ENCODE peak calls at places on chromosome 2, in seven cellular contexts. G is breast epithelium, F is HepG2, X is upper lobe of left lung, R is endothelial cell of umbilical vein, D is suprapubic skin, O is HCT116. K is an unnamed sample.

GRCh38 chr2:239955989-239956817 is 68.9 kb downstream of the NDUFA10 start:
- DNase-seq in G (no peak), F (no peak), X (no peak), R (no peak), D (no peak), O (no peak), K (no peak)

GRCh38 chr2:61510674-61511671 is 27.2 kb downstream of the XPO1 start:
- DNase-seq in G (no peak), F (no peak), X (no peak), R (no peak), D (no peak), O (no peak), K (no peak)

GRCh38 chr2:120511546-120512320 is 165.8 kb downstream of the INHBB start:
- DNase-seq in G (peak), F (no peak), X (peak), R (no peak), D (no peak), O (no peak), K (no peak)

GRCh38 chr2:145807978-145808377 is 1288.1 kb upstream of the ZEB2 start:
- DNase-seq in G (no peak), F (no peak), X (no peak), R (no peak), D (no peak), O (no peak), K (no peak)

GRCh38 chr2:142687075-142687474 is 190.4 kb upstream of the KYNU start:
- DNase-seq in G (no peak), F (no peak), X (no peak), R (no peak), D (no peak), O (no peak), K (no peak)

GRCh38 chr2:9721346-9721745 is 90.5 kb upstream of the YWHAQ start:
- DNase-seq in G (no peak), F (no peak), X (no peak), R (no peak), D (no peak), O (no peak), K (no peak)

GRCh38 chr2:233082934-233083755 is 23.0 kb downstream of the INPP5D start:
- DNase-seq in G (no peak), F (no peak), X (no peak), R (peak), D (no peak), O (no peak), K (no peak)

GRCh38 chr2:182822733-182823132 is 43.7 kb downstream of the FRZB start:
- DNase-seq in G (no peak), F (no peak), X (no peak), R (no peak), D (no peak), O (no peak), K (no peak)

GRCh38 chr2:219560037-219560892 is 11.1 kb downstream of the OBSL1 start:
- DNase-seq in G (no peak), F (no peak), X (peak), R (no peak), D (no peak), O (no peak), K (no peak)

GRCh38 chr2:70918016-70918415 is 17.7 kb upstream of the ATP6V1B1 start:
- DNase-seq in G (no peak), F (no peak), X (no peak), R (no peak), D (peak), O (no peak), K (no peak)

GRCh38 chr2:196808281-196808680 is 874 bp downstream of the C2orf66 start:
- DNase-seq in G (no peak), F (no peak), X (no peak), R (peak), D (no peak), O (no peak), K (no peak)

GRCh38 chr2:76427447-76427846 is 716.7 kb upstream of the GCFC2 start:
- DNase-seq in G (no peak), F (no peak), X (no peak), R (no peak), D (no peak), O (no peak), K (no peak)

GRCh38 chr2:126916744-126917143 is 18.1 kb downstream of the TEX51 start:
- DNase-seq in G (no peak), F (no peak), X (no peak), R (no peak), D (no peak), O (no peak), K (no peak)

GRCh38 chr2:59301466-59302402 is 1060.6 kb upstream of the FANCL start:
- DNase-seq in G (peak), F (peak), X (no peak), R (peak), D (no peak), O (peak), K (peak)

GRCh38 chr2:109238580-109238979 is 109.6 kb downstream of the SH3RF3 start:
- DNase-seq in G (peak), F (no peak), X (no peak), R (peak), D (peak), O (no peak), K (no peak)

GRCh38 chr2:119723784-119724467 is 35.8 kb upstream of the PTPN4 start:
- DNase-seq in G (no peak), F (peak), X (no peak), R (no peak), D (no peak), O (no peak), K (no peak)

GRCh38 chr2:43169091-43169936 is 57.1 kb downstream of the ZFP36L2 start:
- DNase-seq in G (peak), F (no peak), X (no peak), R (no peak), D (no peak), O (no peak), K (peak)

GRCh38 chr2:218266316-218266979 is 3.5 kb downstream of the AAMP start:
- DNase-seq in G (no peak), F (no peak), X (no peak), R (no peak), D (no peak), O (no peak), K (no peak)

GRCh38 chr2:126227250-126227649 is 428.7 kb upstream of the GYPC start:
- DNase-seq in G (no peak), F (no peak), X (no peak), R (no peak), D (no peak), O (no peak), K (no peak)

GRCh38 chr2:135768863-135769262 is 27.2 kb downstream of the UBXN4 start:
- DNase-seq in G (no peak), F (no peak), X (peak), R (no peak), D (no peak), O (no peak), K (no peak)

DNA sequence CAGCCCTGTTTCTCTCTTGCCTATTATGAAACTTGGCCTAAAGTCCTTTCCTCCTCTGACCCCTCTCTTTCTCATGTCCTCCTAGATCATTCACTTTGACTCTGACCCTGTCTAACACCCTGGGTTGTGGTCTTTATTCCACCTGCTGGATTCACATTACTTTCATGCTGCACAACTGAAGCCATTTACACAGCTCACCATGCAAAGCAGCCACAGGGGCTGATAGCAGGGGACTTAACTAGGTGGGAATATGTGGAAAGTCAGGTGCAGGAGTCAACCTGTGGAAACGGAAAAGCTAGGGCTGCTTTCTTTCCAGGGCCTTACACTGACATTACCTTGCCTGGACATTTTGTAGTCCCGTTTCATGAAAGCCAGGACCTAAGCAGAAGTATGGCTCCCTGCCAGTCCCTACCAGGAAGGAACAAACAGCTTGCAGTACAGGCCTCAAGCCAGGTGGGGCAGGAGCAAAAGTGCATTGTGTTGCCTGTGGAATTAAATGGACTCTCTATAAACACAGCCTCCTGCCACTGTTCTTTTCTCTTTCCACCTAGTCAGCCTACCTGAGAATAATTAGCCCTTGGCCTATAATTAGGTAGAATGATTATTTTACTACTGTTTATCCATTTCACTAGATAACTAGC is 11.8 kb downstream of the MAPRE3 start:
- DNase-seq in G (peak), F (peak), X (no peak), R (peak), D (no peak), O (peak), K (peak)
- TF ChIP-seq POLR2AphosphoS5 in G (no peak), F (no peak), X (no peak), R (no peak), D (no peak), O (no peak), K (peak)

GRCh38 chr2:26274058-26274613 is 29.4 kb downstream of the HADHB start:
- DNase-seq in G (peak), F (peak), X (no peak), R (peak), D (no peak), O (no peak), K (peak)
- TF ChIP-seq POLR2AphosphoS5 in G (peak), F (no peak), X (peak), R (no peak), D (peak), O (no peak), K (peak)

DNA sequence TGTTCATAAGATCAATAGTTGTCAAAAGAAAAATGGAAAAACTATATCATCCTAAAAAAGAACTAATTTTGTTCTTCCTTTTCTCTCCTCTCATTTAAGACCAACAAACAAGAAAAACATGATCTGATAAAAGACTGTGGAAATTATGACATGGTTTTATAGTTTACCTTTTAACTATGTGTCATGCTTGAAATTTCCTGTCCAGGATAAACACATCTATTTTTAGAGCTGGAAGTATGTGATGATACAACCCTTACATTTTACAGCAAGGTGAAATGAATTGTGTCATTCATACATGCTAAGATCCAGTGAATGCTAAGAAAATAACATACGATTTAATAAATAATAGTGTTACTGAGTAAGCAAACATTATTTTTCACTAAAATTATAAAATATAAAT is 89.9 kb downstream of the GULP1 start:
- DNase-seq in G (no peak), F (no peak), X (no peak), R (peak), D (no peak), O (peak), K (no peak)
- TF ChIP-seq POLR2AphosphoS5 in G (no peak), F (no peak), X (no peak), R (no peak), D (no peak), O (peak), K (peak)

GRCh38 chr2:84882415-84882738 is 1.5 kb upstream of the TRABD2A start:
- DNase-seq in G (no peak), F (no peak), X (no peak), R (no peak), D (no peak), O (no peak), K (no peak)

GRCh38 chr2:84885111-84885510 is 4.2 kb upstream of the TRABD2A start:
- DNase-seq in G (no peak), F (no peak), X (no peak), R (no peak), D (no peak), O (no peak), K (no peak)

GRCh38 chr2:84882775-84883550 is 2.1 kb upstream of the TRABD2A start:
- DNase-seq in G (no peak), F (no peak), X (no peak), R (no peak), D (no peak), O (no peak), K (no peak)

GRCh38 chr2:84886791-84887190 is 5.9 kb upstream of the TRABD2A start:
- DNase-seq in G (no peak), F (no peak), X (no peak), R (no peak), D (no peak), O (no peak), K (no peak)

DNA sequence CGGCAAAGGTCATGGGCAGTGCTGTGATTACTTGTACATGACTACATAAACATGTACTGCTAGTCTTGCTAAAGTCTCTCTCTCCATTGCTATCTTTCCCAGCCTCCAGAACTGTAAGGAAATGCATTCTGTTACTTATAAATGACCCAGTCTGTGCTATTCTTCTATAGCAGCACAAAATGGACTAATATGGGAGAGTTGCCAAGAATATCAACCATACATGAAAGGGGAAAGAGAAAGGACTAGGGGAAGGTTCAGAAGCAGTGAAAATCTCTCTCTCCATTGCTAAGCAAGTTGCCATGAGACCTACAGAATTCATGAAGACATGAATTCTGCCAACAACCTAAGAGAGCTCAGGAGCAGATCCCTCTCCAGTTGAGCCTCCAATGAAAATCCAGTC is 3.5 kb upstream of the TRABD2A start:
- DNase-seq in G (no peak), F (no peak), X (no peak), R (peak), D (no peak), O (no peak), K (no peak)
- TF ChIP-seq POLR2AphosphoS5 in G (no peak), F (no peak), X (no peak), R (no peak), D (no peak), O (no peak), K (no peak)

GRCh38 chr2:154960802-154961583 is 262.5 kb downstream of the KCNJ3 start:
- DNase-seq in G (no peak), F (no peak), X (no peak), R (no peak), D (no peak), O (no peak), K (no peak)

GRCh38 chr2:154963509-154963908 is 265.0 kb downstream of the KCNJ3 start:
- DNase-seq in G (no peak), F (no peak), X (no peak), R (peak), D (no peak), O (no peak), K (no peak)
- TF ChIP-seq POLR2AphosphoS5 in G (no peak), F (no peak), X (no peak), R (no peak), D (no peak), O (no peak), K (no peak)

GRCh38 chr2:175168564-175168945 is 552 bp upstream of the ATF2 start:
- DNase-seq in G (no peak), F (no peak), X (no peak), R (no peak), D (no peak), O (no peak), K (no peak)
- TF ChIP-seq POLR2AphosphoS5 in G (no peak), F (peak), X (no peak), R (no peak), D (no peak), O (peak), K (no peak)

K was measured in prostate gland.